ENCODE peak calls at places on chromosomes 12 and 14, in six cellular contexts. D is small intestine, K is SK-N-MC, P is foreskin keratinocyte, T is epithelial cell of prostate, Y is neuronal stem cell. J is an unnamed sample.

GRCh38 chr12:122799635-122800243 is 25.4 kb downstream of the CCDC62 start:
- DNase-seq in D (no peak), K (no peak), P (no peak), T (no peak), Y (no peak), J (no peak)

GRCh38 chr14:60095781-60096450 is 4.2 kb downstream of the PCNX4 start:
- DNase-seq in D (no peak), K (no peak), P (peak), T (peak), Y (no peak), J (no peak)

GRCh38 chr14:23411563-23412525 is 3.8 kb upstream of the MYH6 start:
- DNase-seq in D (peak), K (no peak), P (no peak), T (no peak), Y (no peak), J (no peak)

GRCh38 chr14:93880025-93880820 is 46.9 kb upstream of the FAM181A start:
- DNase-seq in D (no peak), K (peak), P (no peak), T (no peak), Y (no peak), J (no peak)

GRCh38 chr12:57031228-57031670 is 14.9 kb upstream of the TAC3 start:
- DNase-seq in D (no peak), K (no peak), P (peak), T (peak), Y (no peak), J (peak)

GRCh38 chr12:6452908-6453630 is 1.2 kb downstream of the TAPBPL start:
- DNase-seq in D (peak), K (no peak), P (peak), T (no peak), Y (no peak), J (no peak)

GRCh38 chr12:9687228-9687627 is 17.7 kb downstream of the CLEC2D start:
- DNase-seq in D (no peak), K (no peak), P (peak), T (no peak), Y (no peak), J (no peak)

GRCh38 chr14:69997849-69998248 is 118.6 kb downstream of the SMOC1 start:
- DNase-seq in D (no peak), K (no peak), P (peak), T (peak), Y (no peak), J (peak)

GRCh38 chr12:116525418-116526001 is 33.7 kb upstream of the MAP1LC3B2 start:
- DNase-seq in D (peak), K (no peak), P (peak), T (peak), Y (no peak), J (peak)

GRCh38 chr12:108622425-108622824 is 11.3 kb downstream of the SELPLG start:
- DNase-seq in D (no peak), K (no peak), P (no peak), T (no peak), Y (no peak), J (no peak)

GRCh38 chr12:100899301-100899700 is 104.7 kb downstream of the ANO4 start:
- DNase-seq in D (no peak), K (no peak), P (no peak), T (no peak), Y (no peak), J (no peak)

GRCh38 chr14:73865536-73866113 is 14.0 kb downstream of the PTGR2 start:
- DNase-seq in D (peak), K (no peak), P (no peak), T (no peak), Y (no peak), J (no peak)

GRCh38 chr12:62252576-62252975 is 7.6 kb upstream of the USP15 start:
- DNase-seq in D (no peak), K (no peak), P (no peak), T (no peak), Y (no peak), J (no peak)

GRCh38 chr12:15708396-15709070 is 80.7 kb downstream of the EPS8 start:
- DNase-seq in D (peak), K (no peak), P (no peak), T (no peak), Y (no peak), J (no peak)
- H3K27ac ChIP-seq in D (no peak), K (no peak), P (no peak), T (no peak), Y (peak), J (no peak)

GRCh38 chr14:92693998-92694780 is 54.2 kb downstream of the LGMN start:
- DNase-seq in D (peak), K (no peak), P (no peak), T (no peak), Y (no peak), J (no peak)

GRCh38 chr14:92694807-92695206 is 53.6 kb downstream of the LGMN start:
- DNase-seq in D (no peak), K (no peak), P (no peak), T (no peak), Y (no peak), J (no peak)

GRCh38 chr14:92698393-92698792 is 50.0 kb downstream of the LGMN start:
- DNase-seq in D (no peak), K (no peak), P (no peak), T (no peak), Y (no peak), J (no peak)

GRCh38 chr14:92695562-92695961 is 52.9 kb downstream of the LGMN start:
- DNase-seq in D (no peak), K (no peak), P (no peak), T (no peak), Y (no peak), J (no peak)

DNA sequence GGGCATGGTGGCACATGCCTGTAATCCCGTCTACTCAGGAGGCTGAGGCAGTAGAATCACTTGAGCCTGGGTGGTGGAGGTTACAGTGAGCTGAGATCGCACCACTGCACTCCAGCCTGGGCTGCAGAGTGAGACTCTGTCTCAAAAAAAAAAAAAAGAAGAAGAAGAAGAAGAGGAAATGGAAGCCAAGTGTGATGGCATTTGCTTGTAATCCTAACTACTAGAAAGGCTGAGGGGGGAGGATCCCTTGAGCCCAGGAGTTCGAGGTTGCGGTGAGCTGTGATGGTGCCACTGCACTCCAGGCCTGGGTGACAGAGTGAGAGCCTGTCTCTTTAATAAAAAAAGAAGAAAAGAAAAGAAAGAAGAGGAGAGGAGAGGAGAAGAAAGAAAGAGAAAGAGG is 52.1 kb downstream of the LGMN start:
- DNase-seq in D (no peak), K (no peak), P (no peak), T (no peak), Y (no peak), J (no peak)
- H3K27ac ChIP-seq in D (no peak), K (no peak), P (no peak), T (no peak), Y (no peak), J (no peak)

GRCh38 chr12:64723630-64724029 is 35.6 kb downstream of the GNS start:
- DNase-seq in D (no peak), K (no peak), P (no peak), T (no peak), Y (no peak), J (no peak)
- H3K27ac ChIP-seq in D (no peak), K (no peak), P (no peak), T (no peak), Y (no peak), J (no peak)

GRCh38 chr12:25994901-25995625 is 36.6 kb downstream of the RASSF8 start:
- DNase-seq in D (no peak), K (no peak), P (no peak), T (no peak), Y (no peak), J (no peak)
- H3K27ac ChIP-seq in D (no peak), K (no peak), P (no peak), T (no peak), Y (peak), J (no peak)

DNA sequence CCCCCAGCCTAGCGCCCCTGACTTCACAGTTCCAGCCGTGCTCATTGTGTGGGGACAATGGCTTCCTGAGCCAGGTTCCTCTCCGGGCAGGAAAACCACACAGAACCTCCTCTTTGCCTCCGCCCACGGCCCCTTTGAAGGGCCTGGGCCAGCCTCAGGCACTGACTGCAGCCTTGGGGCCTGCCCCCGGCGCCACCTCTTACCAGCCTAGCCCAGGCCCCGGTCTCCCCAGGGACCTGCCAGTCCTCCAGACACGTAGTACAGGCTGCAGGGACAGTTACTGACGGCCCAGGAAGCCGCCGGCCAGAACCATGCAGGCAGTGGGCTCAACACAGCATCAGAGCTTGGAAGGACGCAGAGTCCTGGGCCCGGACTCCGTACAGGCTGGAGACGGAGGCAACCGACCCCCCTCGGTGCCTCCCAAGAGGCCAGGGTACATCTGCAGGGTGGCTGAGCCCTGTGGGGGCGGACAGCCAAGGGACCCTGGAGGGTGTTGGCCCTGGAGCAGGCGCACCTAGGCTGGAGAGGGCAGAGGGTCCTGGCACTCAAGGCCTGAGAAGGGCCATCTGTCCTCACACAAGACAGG is 20.9 kb upstream of the NUDT14 start:
- DNase-seq in D (no peak), K (no peak), P (no peak), T (no peak), Y (no peak), J (no peak)
- H3K27ac ChIP-seq in D (peak), K (no peak), P (no peak), T (no peak), Y (no peak), J (peak)

DNA sequence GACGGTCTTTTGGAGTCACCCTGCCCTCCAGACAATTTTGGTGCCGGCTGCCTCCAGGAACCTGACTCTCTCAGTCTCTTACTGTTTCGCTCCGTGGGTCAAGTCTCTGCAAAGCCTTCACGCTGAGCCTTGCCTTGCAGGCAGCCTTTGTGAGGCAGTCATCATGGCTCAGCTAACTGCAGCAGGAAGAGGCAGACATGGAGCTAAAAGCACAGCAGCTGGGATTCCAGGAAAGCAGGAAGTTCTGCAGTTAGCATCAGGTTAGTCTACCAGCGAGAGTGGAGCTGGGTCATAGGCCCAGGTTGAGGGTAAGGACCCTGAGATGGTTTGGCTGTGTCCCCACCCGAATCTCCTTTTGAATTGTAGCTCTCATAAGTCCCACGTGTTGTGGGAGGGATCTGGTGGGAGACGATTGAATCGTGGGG is 305.4 kb downstream of the PCNX1 start:
- DNase-seq in D (no peak), K (no peak), P (peak), T (no peak), Y (no peak), J (no peak)
- H3K27ac ChIP-seq in D (no peak), K (no peak), P (no peak), T (no peak), Y (no peak), J (no peak)

GRCh38 chr14:34246206-34246605 is 215.8 kb downstream of the SPTSSA start:
- DNase-seq in D (no peak), K (no peak), P (no peak), T (no peak), Y (no peak), J (no peak)
- H3K27ac ChIP-seq in D (no peak), K (no peak), P (no peak), T (no peak), Y (no peak), J (no peak)

GRCh38 chr12:106766393-106766826 is 8.1 kb upstream of the RIC8B start:
- DNase-seq in D (no peak), K (no peak), P (no peak), T (no peak), Y (no peak), J (no peak)
- H3K27ac ChIP-seq in D (no peak), K (peak), P (no peak), T (no peak), Y (no peak), J (no peak)

GRCh38 chr12:114682101-114682919 is 1.7 kb downstream of the TBX3 start:
- DNase-seq in D (no peak), K (no peak), P (no peak), T (no peak), Y (no peak), J (no peak)
- H3K27ac ChIP-seq in D (peak), K (no peak), P (peak), T (peak), Y (no peak), J (peak)

DNA sequence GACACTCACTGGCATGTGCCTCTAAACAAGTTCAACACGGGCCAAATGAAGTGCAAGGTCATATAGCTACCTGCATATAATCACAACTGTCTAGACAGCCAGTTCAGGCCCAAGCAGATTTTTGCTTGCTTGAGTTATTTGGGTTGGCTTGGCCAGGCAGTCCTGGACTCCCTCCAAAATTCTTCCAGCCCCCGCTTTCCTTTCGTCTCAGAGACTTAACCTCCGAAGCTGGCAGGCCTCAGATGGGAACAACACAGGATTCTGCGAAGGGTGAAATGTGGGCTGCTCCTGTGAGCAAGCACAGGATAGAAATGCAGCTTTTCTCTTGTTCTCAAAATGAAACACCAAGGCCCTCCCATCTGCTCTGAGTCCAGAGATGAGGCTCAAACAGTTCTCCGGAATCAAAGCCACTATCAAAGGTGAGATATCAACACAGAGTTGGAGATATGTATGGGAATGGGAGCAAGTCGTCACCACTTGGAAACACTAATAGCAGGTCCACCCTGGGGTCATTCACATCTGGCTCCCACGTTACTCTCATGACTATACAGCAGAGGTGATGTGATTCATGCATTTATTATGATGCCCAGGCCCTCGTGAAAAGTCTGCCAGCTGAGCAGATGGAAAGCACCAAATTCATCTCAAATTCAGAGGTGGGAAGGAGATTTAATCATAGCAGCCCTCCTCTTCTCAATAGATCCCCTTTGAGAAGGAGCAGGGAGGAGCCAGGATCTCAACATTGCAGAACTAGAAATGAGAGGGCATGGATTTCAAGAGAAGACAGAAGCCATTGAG is 389.8 kb downstream of the NUAK1 start:
- DNase-seq in D (no peak), K (no peak), P (peak), T (peak), Y (no peak), J (no peak)
- H3K27ac ChIP-seq in D (no peak), K (no peak), P (no peak), T (no peak), Y (no peak), J (peak)

J was measured in RWPE1.